ENCODE peak calls at places on chromosomes 11 and 22, in five cellular contexts. One of them, this sample, is unnamed.

GRCh38 chr22:49900441-49901230 is 17.6 kb downstream of the ALG12 start:
- DNase-seq in kidney: peak; percentile 48
- DNase-seq in heart right ventricle: no peak
- DNase-seq in colonic mucosa: no peak
- DNase-seq in psoas muscle: peak; percentile 35
- DNase-seq in this sample: no peak

GRCh38 chr22:47022075-47022473 is 259.6 kb downstream of the TBC1D22A start:
- DNase-seq in kidney: no peak
- DNase-seq in heart right ventricle: no peak
- DNase-seq in colonic mucosa: no peak
- DNase-seq in psoas muscle: no peak
- DNase-seq in this sample: no peak

GRCh38 chr11:47408598-47409439 is 429 bp downstream of the SLC39A13 start:
- DNase-seq in kidney: peak; percentile 91
- DNase-seq in heart right ventricle: peak; percentile 54
- DNase-seq in colonic mucosa: peak; percentile 43
- DNase-seq in psoas muscle: peak; percentile 76
- DNase-seq in this sample: peak; percentile 69

GRCh38 chr11:42299780-42300179 is 840.3 kb upstream of the LRRC4C start:
- DNase-seq in kidney: no peak
- DNase-seq in heart right ventricle: no peak
- DNase-seq in colonic mucosa: no peak
- DNase-seq in psoas muscle: no peak
- DNase-seq in this sample: no peak

GRCh38 chr22:25109878-25110595 is 89.6 kb upstream of the CRYBB3 start:
- DNase-seq in kidney: no peak
- DNase-seq in heart right ventricle: no peak
- DNase-seq in colonic mucosa: no peak
- DNase-seq in psoas muscle: no peak
- DNase-seq in this sample: no peak

GRCh38 chr11:36594316-36594989 is at the start of gene IFTAP:
- DNase-seq in kidney: peak; percentile 72
- DNase-seq in heart right ventricle: peak; percentile 67
- DNase-seq in colonic mucosa: peak; percentile 63
- DNase-seq in psoas muscle: peak; percentile 64
- DNase-seq in this sample: peak; percentile 89

GRCh38 chr22:39220450-39220849 is 24.3 kb downstream of the PDGFB start:
- DNase-seq in kidney: peak; percentile 20
- DNase-seq in heart right ventricle: no peak
- DNase-seq in colonic mucosa: no peak
- DNase-seq in psoas muscle: no peak
- DNase-seq in this sample: no peak

GRCh38 chr11:12434255-12434654 is 56.9 kb downstream of the PARVA start:
- DNase-seq in kidney: no peak
- DNase-seq in heart right ventricle: no peak
- DNase-seq in colonic mucosa: no peak
- DNase-seq in psoas muscle: no peak
- DNase-seq in this sample: peak; percentile 21

GRCh38 chr11:13073119-13073981 is 64.2 kb downstream of the RASSF10 start:
- DNase-seq in kidney: no peak
- DNase-seq in heart right ventricle: no peak
- DNase-seq in colonic mucosa: no peak
- DNase-seq in psoas muscle: no peak
- DNase-seq in this sample: peak; percentile 73

GRCh38 chr11:11370263-11371060 is 17.4 kb upstream of the CSNK2A3 start:
- DNase-seq in kidney: no peak
- DNase-seq in heart right ventricle: no peak
- DNase-seq in colonic mucosa: no peak
- DNase-seq in psoas muscle: no peak
- DNase-seq in this sample: no peak

GRCh38 chr22:20239063-20239950 is 28.8 kb downstream of the RTN4R start:
- DNase-seq in kidney: no peak
- DNase-seq in heart right ventricle: peak; percentile 68
- DNase-seq in colonic mucosa: no peak
- DNase-seq in psoas muscle: peak; percentile 68
- DNase-seq in this sample: no peak

GRCh38 chr22:26409705-26410376 is 19.2 kb upstream of the ASPHD2 start:
- DNase-seq in kidney: no peak
- DNase-seq in heart right ventricle: no peak
- DNase-seq in colonic mucosa: no peak
- DNase-seq in psoas muscle: no peak
- DNase-seq in this sample: no peak

GRCh38 chr11:1504164-1504563 is 17.6 kb upstream of the MOB2 start:
- DNase-seq in kidney: peak; percentile 53
- DNase-seq in heart right ventricle: no peak
- DNase-seq in colonic mucosa: no peak
- DNase-seq in psoas muscle: peak; percentile 48
- DNase-seq in this sample: no peak

GRCh38 chr11:79312591-79313267 is 128.1 kb downstream of the TENM4 start:
- DNase-seq in kidney: no peak
- DNase-seq in heart right ventricle: no peak
- DNase-seq in colonic mucosa: no peak
- DNase-seq in psoas muscle: no peak
- DNase-seq in this sample: no peak

GRCh38 chr11:76699461-76700091 is 29.0 kb upstream of the LRRC32 start:
- DNase-seq in kidney: no peak
- DNase-seq in heart right ventricle: no peak
- DNase-seq in colonic mucosa: no peak
- DNase-seq in psoas muscle: no peak
- DNase-seq in this sample: no peak

GRCh38 chr11:47992959-47993820 is 12.8 kb downstream of the PTPRJ start:
- DNase-seq in kidney: peak; percentile 60
- DNase-seq in heart right ventricle: no peak
- DNase-seq in colonic mucosa: no peak
- DNase-seq in psoas muscle: no peak
- DNase-seq in this sample: peak; percentile 87

GRCh38 chr11:45341379-45341778 is 55.2 kb upstream of the SYT13 start:
- DNase-seq in kidney: no peak
- DNase-seq in heart right ventricle: no peak
- DNase-seq in colonic mucosa: no peak
- DNase-seq in psoas muscle: no peak
- DNase-seq in this sample: no peak

GRCh38 chr11:28743101-28743550 is 634.9 kb downstream of the METTL15 start:
- DNase-seq in kidney: no peak
- DNase-seq in heart right ventricle: no peak
- DNase-seq in colonic mucosa: no peak
- DNase-seq in psoas muscle: no peak
- DNase-seq in this sample: no peak

GRCh38 chr11:96288915-96289314 is 54.1 kb downstream of the MAML2 start:
- DNase-seq in kidney: no peak
- DNase-seq in heart right ventricle: no peak
- DNase-seq in colonic mucosa: no peak
- DNase-seq in psoas muscle: no peak
- DNase-seq in this sample: no peak

GRCh38 chr11:88178211-88178610 is 3.0 kb upstream of the RAB38 start:
- DNase-seq in kidney: no peak
- DNase-seq in heart right ventricle: no peak
- DNase-seq in colonic mucosa: no peak
- DNase-seq in psoas muscle: no peak
- DNase-seq in this sample: peak; percentile 7

GRCh38 chr11:116170526-116171120 is 602.2 kb downstream of the BUD13 start:
- DNase-seq in kidney: no peak
- DNase-seq in heart right ventricle: peak; percentile 2
- DNase-seq in colonic mucosa: peak; percentile 24
- DNase-seq in psoas muscle: no peak
- DNase-seq in this sample: no peak
- TF ChIP-seq CTCF in kidney: peak; percentile 53
- TF ChIP-seq CTCF in heart right ventricle: no peak
- TF ChIP-seq CTCF in colonic mucosa: peak; percentile 22
- TF ChIP-seq CTCF in psoas muscle: no peak
- TF ChIP-seq CTCF in this sample: peak; percentile 8

DNA sequence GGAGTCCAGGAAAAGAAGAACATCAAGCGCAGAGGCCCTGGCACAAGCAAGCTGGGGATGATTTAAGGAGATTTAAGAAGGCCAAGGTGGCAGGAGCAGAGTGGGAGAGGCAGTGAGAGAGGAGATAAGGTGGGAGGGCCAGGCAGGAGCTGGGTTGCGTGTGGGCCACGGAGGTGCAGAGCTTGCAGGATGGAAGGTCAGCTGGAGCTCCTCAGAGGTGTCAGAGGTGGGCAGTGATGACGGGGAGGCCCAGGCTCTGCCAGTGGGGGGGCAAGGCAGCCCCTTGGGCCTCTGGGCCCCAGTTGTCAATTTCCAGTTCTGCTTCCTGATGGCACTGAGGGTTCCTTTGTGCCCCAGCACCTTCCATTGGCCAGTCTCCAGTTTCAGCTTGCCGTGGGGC is 6.5 kb downstream of the FRMD8 start:
- DNase-seq in kidney: no peak
- DNase-seq in heart right ventricle: no peak
- DNase-seq in colonic mucosa: no peak
- DNase-seq in psoas muscle: no peak
- DNase-seq in this sample: no peak
- H3K36me3 ChIP-seq in kidney: peaks cover 7% of the 10 kb centered on the region
- H3K36me3 ChIP-seq in heart right ventricle: peaks cover 92% of the 10 kb centered on the region
- H3K36me3 ChIP-seq in colonic mucosa: peaks cover 6% of the 10 kb centered on the region
- H3K36me3 ChIP-seq in psoas muscle: peaks cover 72% of the 10 kb centered on the region
- H3K36me3 ChIP-seq in this sample: peaks cover 62% of the 10 kb centered on the region

GRCh38 chr11:18540207-18541009 is 13.7 kb upstream of the TSG101 start:
- DNase-seq in kidney: no peak
- DNase-seq in heart right ventricle: no peak
- DNase-seq in colonic mucosa: no peak
- DNase-seq in psoas muscle: no peak
- DNase-seq in this sample: no peak
- TF ChIP-seq CTCF in kidney: peak; percentile 37
- TF ChIP-seq CTCF in heart right ventricle: no peak
- TF ChIP-seq CTCF in colonic mucosa: peak; percentile 42
- TF ChIP-seq CTCF in psoas muscle: peak; percentile 35
- TF ChIP-seq CTCF in this sample: peak; percentile 31

DNA sequence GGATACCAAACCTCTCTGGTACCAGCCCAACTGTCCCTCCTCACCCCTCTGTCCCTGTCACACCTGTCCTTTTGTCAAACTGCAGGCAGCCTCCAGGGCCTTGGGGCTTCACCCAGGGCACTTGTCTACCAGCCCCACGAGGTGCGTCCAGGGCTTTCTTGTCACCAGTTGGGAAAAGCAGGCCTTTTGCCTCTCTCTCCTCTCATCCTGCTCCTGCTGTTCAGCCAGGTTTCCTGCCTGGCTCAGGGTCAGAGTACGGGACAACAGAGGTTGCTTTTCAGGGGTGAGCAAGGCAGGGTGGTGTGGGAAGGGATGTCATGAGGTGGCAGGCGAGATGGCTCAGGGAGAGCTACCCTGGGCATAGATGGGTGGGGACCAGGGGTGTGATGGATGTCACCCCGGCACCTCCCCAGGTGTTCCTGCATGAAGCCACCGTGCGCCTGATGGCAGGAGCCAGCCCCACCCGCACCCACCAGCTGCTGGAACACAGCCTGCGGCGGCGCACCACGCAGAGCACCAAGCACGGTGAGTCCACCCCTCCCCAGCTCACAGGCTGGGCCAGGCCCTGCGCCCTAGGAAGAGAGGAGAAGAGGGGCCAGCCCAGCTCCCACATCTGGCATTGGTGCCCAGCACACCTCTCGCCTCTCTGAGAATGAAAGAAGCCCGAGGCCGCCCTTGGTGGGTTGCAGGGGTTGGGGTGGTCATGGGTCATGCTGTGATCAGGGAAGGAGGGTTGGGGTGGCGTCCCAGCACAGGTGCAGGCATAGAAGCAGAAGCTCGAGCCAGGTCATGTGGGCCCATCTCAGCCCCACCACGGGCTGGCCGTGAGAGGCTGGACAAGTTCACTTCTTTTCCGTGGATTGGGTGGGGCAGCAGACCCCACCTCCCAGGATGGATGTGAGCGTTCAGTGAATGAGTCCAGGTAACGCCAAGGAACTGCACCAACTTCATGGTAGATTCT is 10.1 kb downstream of the SHISA8 start:
- DNase-seq in kidney: no peak
- DNase-seq in heart right ventricle: no peak
- DNase-seq in colonic mucosa: no peak
- DNase-seq in psoas muscle: peak; percentile 47
- DNase-seq in this sample: no peak
- H3K36me3 ChIP-seq in kidney: no peaks in the 10 kb centered on the region
- H3K36me3 ChIP-seq in heart right ventricle: peaks cover 67% of the 10 kb centered on the region
- H3K36me3 ChIP-seq in colonic mucosa: peaks cover 7% of the 10 kb centered on the region
- H3K36me3 ChIP-seq in psoas muscle: peaks cover 49% of the 10 kb centered on the region
- H3K36me3 ChIP-seq in this sample: peaks cover 37% of the 10 kb centered on the region

GRCh38 chr11:14336507-14337503 is 22.2 kb downstream of the RRAS2 start:
- DNase-seq in kidney: no peak
- DNase-seq in heart right ventricle: no peak
- DNase-seq in colonic mucosa: no peak
- DNase-seq in psoas muscle: no peak
- DNase-seq in this sample: peak; percentile 98
- TF ChIP-seq CTCF in kidney: no peak
- TF ChIP-seq CTCF in heart right ventricle: no peak
- TF ChIP-seq CTCF in colonic mucosa: no peak
- TF ChIP-seq CTCF in psoas muscle: no peak
- TF ChIP-seq CTCF in this sample: no peak

This sample was measured in brain microvascular endothelial cell.